ENCODE peak calls at places on chromosomes 3 and 15, in four cellular contexts. F, M, W and G are unnamed samples.

GRCh38 chr15:69082041-69082502 is 67.6 kb downstream of the NOX5 start:
- DNase-seq in F (no peak), M (no peak), W (no peak), G (no peak)

GRCh38 chr3:17302774-17303173 is 418.0 kb downstream of the PLCL2 start:
- DNase-seq in F (no peak), M (no peak), W (no peak), G (no peak)

GRCh38 chr3:183193762-183194701 is 31.5 kb upstream of the LAMP3 start:
- DNase-seq in F (no peak), M (no peak), W (no peak), G (no peak)

GRCh38 chr3:4228295-4228694 is 74.9 kb upstream of the SETMAR start:
- DNase-seq in F (no peak), M (no peak), W (no peak), G (no peak)

GRCh38 chr3:186516645-186517044 is 27.5 kb downstream of the CRYGS start:
- DNase-seq in F (no peak), M (no peak), W (no peak), G (no peak)

GRCh38 chr3:161213644-161214043 is 7.5 kb upstream of the NMD3 start:
- DNase-seq in F (no peak), M (no peak), W (no peak), G (no peak)

GRCh38 chr3:99808163-99808794 is 9.4 kb upstream of the CMSS1 start:
- DNase-seq in F (peak; percentile 73), M (peak; percentile 55), W (no peak), G (peak; percentile 53)

GRCh38 chr3:94162700-94163099 is 99.8 kb downstream of the NSUN3 start:
- DNase-seq in F (no peak), M (peak; percentile 13), W (no peak), G (no peak)

GRCh38 chr15:47402829-47403228 is 314.5 kb upstream of the SEMA6D start:
- DNase-seq in F (no peak), M (no peak), W (no peak), G (no peak)

GRCh38 chr3:25665646-25666136 is 984 bp upstream of the TOP2B start:
- DNase-seq in F (no peak), M (no peak), W (no peak), G (no peak)

GRCh38 chr15:69092159-69092558 is 68.3 kb upstream of the GLCE start:
- DNase-seq in F (no peak), M (peak; percentile 18), W (no peak), G (no peak)

GRCh38 chr15:96115642-96116041 is 214.9 kb upstream of the NR2F2 start:
- DNase-seq in F (no peak), M (no peak), W (no peak), G (no peak)

GRCh38 chr15:58182460-58183163 is 44.4 kb downstream of the AQP9 start:
- DNase-seq in F (peak; percentile 73), M (peak; percentile 37), W (no peak), G (peak; percentile 73)

GRCh38 chr3:65888980-65889706 is 149.6 kb downstream of the MAGI1 start:
- DNase-seq in F (no peak), M (no peak), W (no peak), G (no peak)

GRCh38 chr3:119636194-119636593 is 24.2 kb downstream of the POPDC2 start:
- DNase-seq in F (no peak), M (no peak), W (no peak), G (no peak)

GRCh38 chr15:42121021-42121420 is 26.7 kb upstream of the PLA2G4D start:
- DNase-seq in F (no peak), M (no peak), W (no peak), G (no peak)

GRCh38 chr15:90901799-90902655 is 1.1 kb upstream of the MAN2A2 start:
- DNase-seq in F (peak; percentile 86), M (peak; percentile 64), W (peak; percentile 59), G (peak; percentile 99)

GRCh38 chr3:55159016-55159415 is 231.2 kb upstream of the LRTM1 start:
- DNase-seq in F (no peak), M (no peak), W (no peak), G (no peak)

GRCh38 chr15:32067115-32067514 is 36.8 kb downstream of the CHRNA7 start:
- DNase-seq in F (no peak), M (no peak), W (no peak), G (no peak)

GRCh38 chr15:90583471-90584252 is 53.9 kb downstream of the CRTC3 start:
- DNase-seq in F (peak; percentile 57), M (no peak), W (no peak), G (no peak)

GRCh38 chr3:34387831-34388564 is 589.6 kb downstream of the PDCD6IP start:
- DNase-seq in F (no peak), M (no peak), W (no peak), G (no peak)

GRCh38 chr3:46693897-46694235 is 387 bp upstream of the ALS2CL start:
- DNase-seq in F (peak; percentile 66), M (no peak), W (no peak), G (no peak)

GRCh38 chr15:97234841-97235240 is 725.7 kb upstream of the ARRDC4 start:
- DNase-seq in F (no peak), M (no peak), W (no peak), G (no peak)

DNA sequence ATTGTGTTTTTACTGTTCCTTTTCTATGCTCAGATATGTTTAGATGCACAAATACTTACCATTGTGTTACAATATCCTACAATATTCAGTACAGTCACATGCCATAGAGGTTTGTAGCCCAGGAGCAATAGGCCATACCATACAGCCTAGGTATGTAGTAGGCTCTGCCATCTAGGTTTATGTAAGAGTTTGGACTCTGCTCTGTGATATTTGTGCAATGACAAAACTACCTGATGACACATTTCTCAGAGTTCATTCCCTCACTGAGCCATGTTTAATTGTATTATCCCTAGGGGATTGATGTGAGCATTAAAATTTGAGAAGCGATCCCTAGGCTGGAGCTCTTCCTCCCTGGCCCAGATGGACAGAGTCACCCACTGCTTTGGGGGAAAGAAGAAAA is 270.0 kb upstream of the PROK2 start:
- DNase-seq in F (no peak), M (peak; percentile 50), W (no peak), G (no peak)
- TF ChIP-seq TCF12 in F (no peak), M (no peak), W (no peak), G (no peak)

GRCh38 chr15:40298216-40298935 is 9.4 kb downstream of the PLCB2 start:
- DNase-seq in F (no peak), M (no peak), W (no peak), G (no peak)

GRCh38 chr15:40295870-40296560 is 11.7 kb downstream of the PLCB2 start:
- DNase-seq in F (no peak), M (no peak), W (no peak), G (no peak)

GRCh38 chr15:40297356-40297755 is 10.4 kb downstream of the PLCB2 start:
- DNase-seq in F (no peak), M (no peak), W (no peak), G (no peak)

GRCh38 chr15:40295297-40295696 is 12.4 kb upstream of the ANKRD63 start:
- DNase-seq in F (no peak), M (no peak), W (no peak), G (no peak)

GRCh38 chr15:40296561-40297230 is 11.0 kb downstream of the PLCB2 start:
- DNase-seq in F (no peak), M (no peak), W (no peak), G (no peak)
- H3K27me3 ChIP-seq in F (peaks cover 14% of the 10 kb centered on the region), M (peaks cover 91% of the 10 kb centered on the region), W (no peaks in the 10 kb centered on the region), G (peaks cover 5% of the 10 kb centered on the region)

DNA sequence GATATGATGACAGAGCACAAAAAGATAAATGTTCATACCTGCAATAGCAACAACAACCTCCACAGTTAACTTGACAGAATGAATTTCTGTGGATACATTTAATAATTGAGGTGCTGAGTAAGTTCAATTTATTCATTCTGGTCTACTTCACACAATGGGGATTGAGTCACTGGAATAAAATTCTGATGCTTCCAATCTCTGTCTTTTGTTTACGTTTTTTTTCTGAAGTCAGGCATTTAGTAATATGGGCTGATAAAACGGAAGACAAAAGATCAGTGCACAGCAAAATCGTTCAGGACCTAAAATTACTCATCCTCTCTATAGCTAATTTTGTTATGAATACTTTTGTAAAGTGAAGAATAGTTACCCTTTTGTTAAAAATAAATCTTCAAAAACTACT is 565.9 kb upstream of the CCDC54 start:
- DNase-seq in F (no peak), M (no peak), W (no peak), G (no peak)
- TF ChIP-seq TCF12 in F (no peak), M (no peak), W (no peak), G (no peak)

DNA sequence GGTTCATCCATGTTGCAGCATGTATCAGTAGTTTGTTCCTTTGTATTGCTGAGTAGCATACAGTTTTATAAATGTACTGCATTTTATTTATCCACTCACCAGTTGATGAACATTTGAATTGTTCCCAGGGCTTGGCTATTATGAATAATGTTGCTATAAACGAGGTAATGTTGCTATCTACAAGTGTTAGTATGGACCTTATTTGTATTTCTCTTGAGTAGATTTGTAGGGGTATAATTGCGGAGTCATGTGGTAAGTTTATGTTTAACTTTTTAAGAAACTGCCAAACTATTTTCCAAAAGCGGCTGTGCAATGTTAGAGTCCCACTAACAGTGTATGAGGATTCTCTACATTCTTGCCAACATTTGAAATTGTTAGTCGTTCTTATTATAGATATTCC is 13.0 kb downstream of the GPR160 start:
- DNase-seq in F (no peak), M (no peak), W (no peak), G (no peak)
- H3K27me3 ChIP-seq in F (no peaks in the 10 kb centered on the region), M (no peaks in the 10 kb centered on the region), W (peaks cover 4% of the 10 kb centered on the region), G (no peaks in the 10 kb centered on the region)